ENCODE peak calls at places on chromosomes 5 and 9, in five cellular contexts. One of them, this sample, is unnamed.

GRCh38 chr5:39605966-39606591 is 181.3 kb upstream of the DAB2 start:
- DNase-seq in stimulated activated CD8-positive, alpha-beta memory T cell treated with anti-CD3 and anti-CD28 coated beads, Interleukin-15, amount 100 ng/mL, for 24 hours: no peak
- DNase-seq in astrocyte of the spinal cord: peak
- DNase-seq in left ventricle myocardium inferior: no peak
- DNase-seq in mucosa of gallbladder: no peak
- DNase-seq in this sample: no peak

GRCh38 chr5:138725153-138725884 is 27.9 kb upstream of the CTNNA1 start:
- DNase-seq in left ventricle myocardium inferior: peak
- DNase-seq in astrocyte of the spinal cord: peak
- DNase-seq in mucosa of gallbladder: peak
- DNase-seq in stimulated activated CD8-positive, alpha-beta memory T cell treated with anti-CD3 and anti-CD28 coated beads, Interleukin-15, amount 100 ng/mL, for 24 hours: no peak
- DNase-seq in this sample: peak

GRCh38 chr9:124660341-124660801 is 110.7 kb downstream of the NR6A1 start:
- DNase-seq in left ventricle myocardium inferior: no peak
- DNase-seq in astrocyte of the spinal cord: peak
- DNase-seq in mucosa of gallbladder: no peak
- DNase-seq in stimulated activated CD8-positive, alpha-beta memory T cell treated with anti-CD3 and anti-CD28 coated beads, Interleukin-15, amount 100 ng/mL, for 24 hours: no peak
- DNase-seq in this sample: no peak

GRCh38 chr5:125269926-125270325 is 523.5 kb upstream of the ZNF608 start:
- DNase-seq in left ventricle myocardium inferior: no peak
- DNase-seq in mucosa of gallbladder: no peak
- DNase-seq in astrocyte of the spinal cord: no peak
- DNase-seq in stimulated activated CD8-positive, alpha-beta memory T cell treated with anti-CD3 and anti-CD28 coated beads, Interleukin-15, amount 100 ng/mL, for 24 hours: no peak
- DNase-seq in this sample: no peak

GRCh38 chr9:129166962-129167557 is 11.0 kb downstream of the IER5L start:
- DNase-seq in astrocyte of the spinal cord: peak
- DNase-seq in left ventricle myocardium inferior: peak
- DNase-seq in stimulated activated CD8-positive, alpha-beta memory T cell treated with anti-CD3 and anti-CD28 coated beads, Interleukin-15, amount 100 ng/mL, for 24 hours: no peak
- DNase-seq in mucosa of gallbladder: peak
- DNase-seq in this sample: no peak

GRCh38 chr9:111983484-111983908 is 86.9 kb downstream of the UGCG start:
- DNase-seq in mucosa of gallbladder: no peak
- DNase-seq in astrocyte of the spinal cord: no peak
- DNase-seq in left ventricle myocardium inferior: no peak
- DNase-seq in stimulated activated CD8-positive, alpha-beta memory T cell treated with anti-CD3 and anti-CD28 coated beads, Interleukin-15, amount 100 ng/mL, for 24 hours: no peak
- DNase-seq in this sample: no peak

GRCh38 chr9:132201780-132202703 is 40.2 kb downstream of the NTNG2 start:
- DNase-seq in stimulated activated CD8-positive, alpha-beta memory T cell treated with anti-CD3 and anti-CD28 coated beads, Interleukin-15, amount 100 ng/mL, for 24 hours: no peak
- DNase-seq in astrocyte of the spinal cord: no peak
- DNase-seq in mucosa of gallbladder: no peak
- DNase-seq in left ventricle myocardium inferior: no peak
- DNase-seq in this sample: no peak

GRCh38 chr9:129177443-129177790 is 644 bp downstream of the IER5L start:
- DNase-seq in stimulated activated CD8-positive, alpha-beta memory T cell treated with anti-CD3 and anti-CD28 coated beads, Interleukin-15, amount 100 ng/mL, for 24 hours: no peak
- DNase-seq in mucosa of gallbladder: no peak
- DNase-seq in astrocyte of the spinal cord: no peak
- DNase-seq in left ventricle myocardium inferior: no peak
- DNase-seq in this sample: peak

GRCh38 chr9:131621551-131622321 is 76.4 kb downstream of the PRRT1B start:
- DNase-seq in left ventricle myocardium inferior: no peak
- DNase-seq in astrocyte of the spinal cord: no peak
- DNase-seq in stimulated activated CD8-positive, alpha-beta memory T cell treated with anti-CD3 and anti-CD28 coated beads, Interleukin-15, amount 100 ng/mL, for 24 hours: no peak
- DNase-seq in mucosa of gallbladder: no peak
- DNase-seq in this sample: no peak

GRCh38 chr5:52727568-52727967 is 60.1 kb upstream of the ITGA1 start:
- DNase-seq in mucosa of gallbladder: peak
- DNase-seq in stimulated activated CD8-positive, alpha-beta memory T cell treated with anti-CD3 and anti-CD28 coated beads, Interleukin-15, amount 100 ng/mL, for 24 hours: no peak
- DNase-seq in left ventricle myocardium inferior: peak
- DNase-seq in astrocyte of the spinal cord: peak
- DNase-seq in this sample: no peak

GRCh38 chr5:81750308-81751008 is 439 bp downstream of the SSBP2 start:
- DNase-seq in astrocyte of the spinal cord: no peak
- DNase-seq in left ventricle myocardium inferior: no peak
- DNase-seq in mucosa of gallbladder: no peak
- DNase-seq in stimulated activated CD8-positive, alpha-beta memory T cell treated with anti-CD3 and anti-CD28 coated beads, Interleukin-15, amount 100 ng/mL, for 24 hours: peak
- DNase-seq in this sample: no peak

GRCh38 chr9:13847270-13847669 is 466.7 kb downstream of the NFIB start:
- DNase-seq in left ventricle myocardium inferior: no peak
- DNase-seq in mucosa of gallbladder: no peak
- DNase-seq in stimulated activated CD8-positive, alpha-beta memory T cell treated with anti-CD3 and anti-CD28 coated beads, Interleukin-15, amount 100 ng/mL, for 24 hours: no peak
- DNase-seq in astrocyte of the spinal cord: no peak
- DNase-seq in this sample: no peak

GRCh38 chr5:7759257-7759871 is 91.6 kb downstream of the CFAP90 start:
- DNase-seq in stimulated activated CD8-positive, alpha-beta memory T cell treated with anti-CD3 and anti-CD28 coated beads, Interleukin-15, amount 100 ng/mL, for 24 hours: no peak
- DNase-seq in left ventricle myocardium inferior: no peak
- DNase-seq in mucosa of gallbladder: no peak
- DNase-seq in astrocyte of the spinal cord: no peak
- DNase-seq in this sample: no peak

GRCh38 chr5:101404531-101404930 is 501.4 kb upstream of the ST8SIA4 start:
- DNase-seq in left ventricle myocardium inferior: no peak
- DNase-seq in stimulated activated CD8-positive, alpha-beta memory T cell treated with anti-CD3 and anti-CD28 coated beads, Interleukin-15, amount 100 ng/mL, for 24 hours: no peak
- DNase-seq in astrocyte of the spinal cord: no peak
- DNase-seq in mucosa of gallbladder: no peak
- DNase-seq in this sample: no peak

GRCh38 chr9:88835038-88835466 is 156.2 kb upstream of the S1PR3 start:
- DNase-seq in astrocyte of the spinal cord: peak
- DNase-seq in left ventricle myocardium inferior: no peak
- DNase-seq in mucosa of gallbladder: no peak
- DNase-seq in stimulated activated CD8-positive, alpha-beta memory T cell treated with anti-CD3 and anti-CD28 coated beads, Interleukin-15, amount 100 ng/mL, for 24 hours: no peak
- DNase-seq in this sample: no peak

GRCh38 chr5:81708889-81709288 is 42.0 kb downstream of the SSBP2 start:
- DNase-seq in left ventricle myocardium inferior: no peak
- DNase-seq in stimulated activated CD8-positive, alpha-beta memory T cell treated with anti-CD3 and anti-CD28 coated beads, Interleukin-15, amount 100 ng/mL, for 24 hours: no peak
- DNase-seq in mucosa of gallbladder: no peak
- DNase-seq in astrocyte of the spinal cord: no peak
- DNase-seq in this sample: no peak

GRCh38 chr5:43305948-43306563 is 7.2 kb downstream of the HMGCS1 start:
- DNase-seq in stimulated activated CD8-positive, alpha-beta memory T cell treated with anti-CD3 and anti-CD28 coated beads, Interleukin-15, amount 100 ng/mL, for 24 hours: no peak
- DNase-seq in astrocyte of the spinal cord: peak
- DNase-seq in mucosa of gallbladder: no peak
- DNase-seq in left ventricle myocardium inferior: no peak
- DNase-seq in this sample: no peak

GRCh38 chr5:170482511-170482910 is 21.3 kb upstream of the KCNIP1 start:
- DNase-seq in left ventricle myocardium inferior: no peak
- DNase-seq in stimulated activated CD8-positive, alpha-beta memory T cell treated with anti-CD3 and anti-CD28 coated beads, Interleukin-15, amount 100 ng/mL, for 24 hours: no peak
- DNase-seq in mucosa of gallbladder: no peak
- DNase-seq in astrocyte of the spinal cord: no peak
- DNase-seq in this sample: no peak

This sample was measured in H1.